ENCODE peak calls at places on chromosome 18, in five cellular contexts. M is HCT116, E is neural progenitor cell, I is PC-3, Q is MM.1S. F is an unnamed sample.
A peak's percentile ranks its signal among the peaks of the same experiment; 100 is the strongest.

GRCh38 chr18:79940126-79940813 is 11.2 kb downstream of the SLC66A2 start:
- DNase-seq in Q (no peak), M (no peak), I (no peak), E (no peak), F (no peak)

GRCh38 chr18:524496-524895 is 24.0 kb upstream of the COLEC12 start:
- DNase-seq in E (no peak), I (peak; percentile 23), M (no peak), Q (no peak), F (no peak)

GRCh38 chr18:59189746-59190145 is 30.2 kb upstream of the GRP start:
- DNase-seq in I (no peak), M (no peak), E (no peak), Q (no peak), F (no peak)

GRCh38 chr18:5057348-5058012 is 139.6 kb downstream of the AKAIN1 start:
- DNase-seq in Q (peak; percentile 55), M (peak; percentile 21), E (peak; percentile 85), I (peak; percentile 64), F (peak; percentile 74)

GRCh38 chr18:6917082-6917481 is 187.6 kb downstream of the ARHGAP28 start:
- DNase-seq in I (peak; percentile 22), M (no peak), E (no peak), Q (no peak), F (no peak)

GRCh38 chr18:24530630-24531111 is 70.2 kb downstream of the HRH4 start:
- DNase-seq in E (no peak), Q (no peak), M (peak; percentile 42), I (peak; percentile 54), F (no peak)

GRCh38 chr18:50469380-50469781 is 90.5 kb upstream of the MAPK4 start:
- DNase-seq in I (no peak), E (no peak), Q (no peak), M (no peak), F (no peak)

GRCh38 chr18:10860382-10860781 is 289.0 kb downstream of the PIEZO2 start:
- DNase-seq in M (no peak), E (no peak), I (no peak), Q (no peak), F (no peak)

GRCh38 chr18:7512326-7512725 is 54.8 kb upstream of the PTPRM start:
- DNase-seq in M (no peak), Q (no peak), I (no peak), E (no peak), F (no peak)

GRCh38 chr18:60064271-60064670 is 164.5 kb downstream of the PMAIP1 start:
- DNase-seq in Q (no peak), M (no peak), I (peak; percentile 84), E (no peak), F (no peak)

GRCh38 chr18:12278765-12279682 is 24.9 kb downstream of the CIDEA start:
- DNase-seq in Q (no peak), I (no peak), E (peak; percentile 87), M (no peak), F (no peak)

GRCh38 chr18:1528964-1529509 is 624.4 kb downstream of the ADCYAP1 start:
- DNase-seq in E (no peak), Q (no peak), M (no peak), I (no peak), F (no peak)

DNA sequence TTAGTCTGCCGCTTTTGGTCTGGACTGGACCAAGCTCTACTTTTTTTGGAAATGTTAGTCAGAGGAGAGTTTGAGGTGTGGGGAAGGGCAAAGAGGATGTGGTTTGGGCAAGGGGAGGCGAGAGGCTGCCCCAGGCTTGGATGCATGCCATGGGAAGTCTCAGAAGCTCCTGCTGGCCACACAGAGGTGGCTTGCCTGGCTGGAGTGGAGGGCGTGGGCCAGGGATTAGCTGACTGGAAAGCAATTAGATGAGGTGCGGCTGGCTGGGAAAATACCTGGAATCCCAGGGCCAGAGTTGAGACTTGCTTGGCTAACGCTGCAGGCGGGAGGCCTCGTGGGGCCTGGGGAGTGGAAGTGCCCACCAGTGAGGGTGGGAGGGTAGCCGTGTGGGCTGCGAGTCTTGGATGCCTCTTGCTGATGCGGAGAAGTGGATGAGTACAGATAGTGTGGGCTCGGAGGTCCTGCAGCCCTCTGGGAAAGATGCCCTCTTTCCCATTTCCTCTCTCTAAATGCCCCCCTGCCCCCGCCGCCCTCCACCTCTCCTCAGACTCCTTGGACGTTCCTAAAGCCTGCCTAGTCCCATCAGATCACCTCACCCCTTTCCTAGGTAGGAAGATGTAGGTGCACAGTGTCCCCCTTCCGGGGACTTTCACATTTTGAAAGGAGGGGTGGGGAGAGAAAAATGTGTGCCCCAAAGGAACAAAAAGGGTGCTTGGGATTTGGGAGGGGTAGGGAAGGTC is 117.6 kb downstream of the SMAD7 start:
- DNase-seq in Q (no peak), M (peak; percentile 84), I (peak; percentile 81), E (peak; percentile 52), F (no peak)
- H3K4me1 ChIP-seq in Q (peaks cover 31% of the 10 kb centered on the region), M (peaks cover 75% of the 10 kb centered on the region), I (peaks cover 32% of the 10 kb centered on the region), E (peaks cover 39% of the 10 kb centered on the region), F (peaks cover 66% of the 10 kb centered on the region)

GRCh38 chr18:78891185-78891762 is 88.3 kb upstream of the SALL3 start:
- DNase-seq in I (no peak), E (no peak), M (no peak), Q (peak; percentile 30), F (no peak)
- H3K9me3 ChIP-seq in I (peaks cover 9% of the 10 kb centered on the region), E (peaks cover 25% of the 10 kb centered on the region), M (no peaks in the 10 kb centered on the region), Q (no peaks in the 10 kb centered on the region), F (no peaks in the 10 kb centered on the region)

DNA sequence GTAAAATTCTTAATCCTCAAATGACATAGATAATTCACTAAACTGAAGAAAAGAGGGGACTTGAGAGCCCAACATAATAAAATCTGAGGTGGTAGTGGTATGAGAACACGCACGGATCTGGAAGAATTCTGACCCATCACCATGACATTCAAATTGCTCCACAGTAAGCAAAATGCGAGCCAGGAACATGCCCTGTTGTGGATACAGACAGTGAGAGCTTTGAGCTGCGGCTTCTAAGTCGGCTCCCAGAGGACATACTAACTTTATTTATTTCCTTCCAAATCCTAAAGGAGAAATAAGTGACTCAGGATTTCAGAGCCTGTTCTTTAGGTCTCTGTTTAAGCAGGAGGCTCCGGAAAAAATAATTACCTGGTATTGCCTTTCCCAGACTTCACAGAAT is 143.4 kb upstream of the SMAD7 start:
- DNase-seq in E (no peak), M (no peak), I (no peak), Q (no peak), F (no peak)
- TF ChIP-seq EZH2phosphoT487 in E (no peak), M (no peak), I (no peak), Q (no peak), F (no peak)

GRCh38 chr18:75203456-75204261 is 5.3 kb downstream of the PTGR3 start:
- DNase-seq in Q (no peak), M (no peak), I (no peak), E (no peak), F (no peak)

GRCh38 chr18:75205760-75206109 is 3.2 kb downstream of the PTGR3 start:
- DNase-seq in Q (no peak), E (peak; percentile 43), I (no peak), M (no peak), F (no peak)

GRCh38 chr18:75202976-75203375 is 6.0 kb downstream of the PTGR3 start:
- DNase-seq in M (no peak), E (no peak), Q (no peak), I (no peak), F (no peak)

GRCh38 chr18:75204978-75205759 is 3.8 kb downstream of the PTGR3 start:
- DNase-seq in M (no peak), Q (no peak), I (no peak), E (peak; percentile 38), F (no peak)

DNA sequence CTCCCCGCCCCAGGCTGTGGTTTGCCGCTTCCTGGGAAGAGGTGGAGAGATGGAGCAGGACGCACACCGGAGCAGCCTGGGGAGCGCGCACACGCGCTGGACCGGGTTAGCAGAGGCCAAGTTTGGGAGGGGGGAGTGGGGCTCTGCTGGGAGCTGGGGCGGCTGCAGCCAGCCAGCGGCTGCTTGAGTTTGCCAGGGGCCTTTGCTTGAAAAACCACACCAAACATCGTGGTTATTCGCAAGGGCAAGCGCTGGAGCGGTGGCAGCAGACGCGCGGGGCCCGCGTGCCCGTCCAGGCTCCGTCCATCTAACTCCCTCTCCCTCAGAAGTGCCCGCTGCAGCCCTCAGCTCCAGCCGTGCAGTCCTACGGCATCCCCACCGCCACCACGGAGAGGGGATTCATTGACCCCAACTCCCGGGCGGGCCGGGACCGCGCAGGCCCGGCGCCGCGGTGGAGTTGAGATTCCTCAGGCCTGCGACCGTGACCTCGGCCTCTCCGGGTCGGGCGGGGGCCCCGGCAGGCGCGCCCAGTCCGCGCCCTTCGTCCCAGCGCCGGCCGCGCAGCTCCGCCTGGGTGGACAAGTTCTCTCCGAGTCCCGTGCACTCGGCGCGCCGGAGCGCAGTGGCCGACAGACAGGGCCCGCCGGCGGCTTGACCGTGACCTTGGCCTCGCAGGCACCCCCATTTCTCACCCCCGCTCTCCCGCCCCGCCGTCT is 4.5 kb downstream of the PTGR3 start:
- DNase-seq in M (no peak), E (peak; percentile 57), Q (no peak), I (no peak), F (no peak)
- H3K4me1 ChIP-seq in M (peaks cover 10% of the 10 kb centered on the region), E (peaks cover 23% of the 10 kb centered on the region), Q (peaks cover 8% of the 10 kb centered on the region), I (peaks cover 19% of the 10 kb centered on the region), F (peaks cover 4% of the 10 kb centered on the region)

DNA sequence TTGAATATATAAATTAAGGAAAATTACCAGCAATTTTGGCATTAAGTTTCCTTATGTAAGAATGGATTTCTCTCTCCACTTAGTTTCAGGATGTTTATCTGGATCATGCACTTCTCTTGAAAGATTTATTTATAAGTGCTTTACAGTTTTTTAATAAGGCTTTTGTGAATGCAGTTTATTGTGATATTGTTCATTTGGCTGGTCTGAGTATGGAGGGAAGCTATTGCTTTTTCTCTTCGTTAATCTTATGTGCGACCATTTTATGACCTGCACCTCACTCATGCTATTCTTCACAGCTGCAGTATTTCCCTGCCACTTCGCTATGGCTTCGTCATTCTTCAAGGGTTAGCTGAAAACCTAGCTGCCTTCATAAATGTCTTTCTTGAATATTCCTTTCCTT is 233.3 kb downstream of the SOCS6 start:
- DNase-seq in I (no peak), M (no peak), Q (no peak), E (no peak), F (no peak)
- H3K9me3 ChIP-seq in I (no peaks in the 10 kb centered on the region), M (no peaks in the 10 kb centered on the region), Q (no peaks in the 10 kb centered on the region), E (no peaks in the 10 kb centered on the region), F (no peaks in the 10 kb centered on the region)

F was measured in OCI-LY7.